ENCODE peak calls at places on chromosomes 6 and 20, in seven cellular contexts. Z, C, L, M, P, W and T are unnamed samples. For H3K4me1, the result is how much of the 10 kb centered on the place peaks cover.

GRCh38 chr6:156778615-156779205 is 1.5 kb downstream of the ARID1B start:
- DNase-seq in M (no peak), C (no peak), P (peak), L (peak), W (peak), Z (peak), T (peak)

GRCh38 chr6:54291738-54292137 is 16.5 kb upstream of the TINAG start:
- DNase-seq in C (no peak), L (no peak), W (no peak), P (no peak), M (no peak), Z (no peak), T (no peak)

GRCh38 chr20:47352332-47353223 is 3.9 kb downstream of the ZMYND8 start:
- DNase-seq in P (no peak), M (no peak), C (no peak), Z (peak), W (no peak), L (peak), T (peak)

GRCh38 chr6:109087661-109088264 is 6.9 kb downstream of the SESN1 start:
- DNase-seq in M (no peak), L (no peak), C (no peak), W (no peak), Z (no peak), P (no peak), T (no peak)

GRCh38 chr20:21324126-21324525 is 21.0 kb downstream of the XRN2 start:
- DNase-seq in L (no peak), C (no peak), W (no peak), M (no peak), P (no peak), Z (no peak), T (no peak)

GRCh38 chr6:106451419-106451818 is 90.9 kb downstream of the CRYBG1 start:
- DNase-seq in L (no peak), P (no peak), C (no peak), M (no peak), Z (no peak), W (no peak), T (no peak)

GRCh38 chr20:37339208-37339607 is 6.7 kb upstream of the SRC start:
- DNase-seq in Z (no peak), P (no peak), W (no peak), M (no peak), C (no peak), L (no peak), T (no peak)

GRCh38 chr20:36236786-36237121 is 476 bp downstream of the AAR2 start:
- DNase-seq in L (no peak), Z (no peak), P (peak), W (peak), M (no peak), C (no peak), T (no peak)

GRCh38 chr6:167738386-167738785 is 88.3 kb upstream of the AFDN start:
- DNase-seq in P (peak), C (no peak), Z (peak), W (no peak), L (no peak), M (no peak), T (no peak)

GRCh38 chr20:21808863-21809664 is 103.6 kb downstream of the PAX1 start:
- DNase-seq in M (peak), P (no peak), C (peak), L (peak), W (peak), Z (peak), T (no peak)

GRCh38 chr6:150203378-150203777 is 60.5 kb downstream of the PPP1R14C start:
- DNase-seq in Z (no peak), M (no peak), L (no peak), P (no peak), C (no peak), W (no peak), T (no peak)

GRCh38 chr6:32096394-32097258 is 12.5 kb downstream of the TNXB start:
- DNase-seq in W (no peak), M (no peak), Z (no peak), L (no peak), C (no peak), P (no peak), T (no peak)

GRCh38 chr20:7770046-7770445 is 170.2 kb downstream of the HAO1 start:
- DNase-seq in P (no peak), C (no peak), L (no peak), M (no peak), W (no peak), Z (no peak), T (no peak)

GRCh38 chr6:112204350-112204706 is 50.0 kb downstream of the LAMA4 start:
- DNase-seq in W (no peak), C (no peak), M (no peak), L (no peak), Z (no peak), P (no peak), T (no peak)
- H3K4me1 ChIP-seq in W (under half), C (under half), M (under half), L (under half), Z (under half), P (under half), T (under half)

GRCh38 chr20:56358070-56358469 is 704 bp upstream of the FAM210B start:
- DNase-seq in C (no peak), M (no peak), Z (no peak), P (no peak), W (no peak), L (no peak), T (no peak)
- H3K27ac ChIP-seq in C (no peak), M (no peak), Z (no peak), P (peak), W (peak), L (no peak), T (no peak)

GRCh38 chr20:44613575-44613974 is 31.2 kb downstream of the PKIG start:
- DNase-seq in Z (peak), M (no peak), C (no peak), W (no peak), L (peak), P (no peak), T (no peak)
- H3K4me1 ChIP-seq in Z (half or more), M (under half), C (under half), W (under half), L (under half), P (half or more), T (under half)

DNA sequence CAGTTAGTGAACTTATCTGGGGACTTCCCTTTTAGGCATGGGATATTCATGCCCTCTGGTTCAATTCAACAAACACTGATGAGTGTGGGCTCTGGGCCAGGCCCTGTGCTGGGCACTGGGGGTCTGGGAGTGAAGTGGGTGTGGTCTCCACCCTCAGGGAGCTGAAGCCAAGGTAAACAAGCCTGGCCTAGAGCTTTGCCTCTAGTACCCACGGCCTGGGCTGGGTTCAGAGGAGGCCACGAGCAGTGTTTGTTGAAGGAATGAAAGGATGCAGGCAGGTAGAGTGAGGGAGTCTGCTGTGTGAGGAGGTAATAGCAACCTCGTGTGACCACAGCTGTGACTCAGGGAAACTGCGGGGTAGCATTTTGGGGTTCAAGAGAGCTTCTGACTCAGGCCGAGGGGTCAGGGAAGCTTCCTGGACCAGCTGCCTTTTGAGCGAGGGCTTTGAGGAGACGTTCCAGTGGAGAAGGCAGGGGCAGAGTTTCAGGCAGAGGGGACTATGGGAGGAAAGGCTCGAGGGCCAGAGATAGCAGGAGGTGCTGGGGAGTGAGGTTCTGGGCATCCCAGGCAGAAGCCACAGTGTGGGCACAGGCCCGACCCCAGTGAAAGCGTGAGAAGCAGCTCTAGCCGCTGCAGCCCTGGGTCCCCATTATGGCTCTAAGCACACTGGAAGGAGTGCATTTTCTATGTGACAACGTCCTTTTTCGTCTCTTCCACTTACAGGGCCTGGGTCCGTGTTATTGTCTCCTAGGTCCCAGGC is 5.6 kb downstream of the MYLK2 start:
- DNase-seq in C (no peak), L (no peak), P (no peak), Z (no peak), M (no peak), W (no peak), T (no peak)
- H3K27ac ChIP-seq in C (no peak), L (no peak), P (no peak), Z (peak), M (no peak), W (no peak), T (no peak)

GRCh38 chr20:2557873-2558580 is 21.7 kb downstream of the TMC2 start:
- DNase-seq in C (no peak), Z (no peak), M (no peak), L (no peak), P (no peak), W (no peak), T (peak)
- H3K4me1 ChIP-seq in C (under half), Z (under half), M (under half), L (under half), P (under half), W (under half), T (under half)

DNA sequence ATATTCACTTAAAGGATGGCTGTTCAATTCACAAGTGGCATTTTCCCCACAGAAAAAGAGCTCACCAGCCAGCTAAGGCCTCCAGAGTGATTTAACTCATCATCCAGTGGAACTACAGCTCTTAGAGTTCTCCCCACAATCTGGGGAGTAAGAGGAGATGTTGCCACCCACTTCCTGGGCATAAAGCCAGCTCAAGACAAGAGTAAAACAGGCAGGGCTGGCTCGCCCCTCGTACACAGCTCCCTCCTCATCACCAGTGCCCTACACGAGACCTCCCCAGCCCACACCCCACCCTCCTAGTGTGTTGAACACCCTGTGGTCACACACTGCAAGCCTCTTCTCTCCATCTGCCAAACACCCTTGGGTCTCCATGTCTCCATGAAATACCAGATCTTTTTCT is 47.2 kb upstream of the IPCEF1 start:
- DNase-seq in P (peak), M (no peak), C (no peak), W (no peak), Z (no peak), L (no peak), T (no peak)
- H3K27ac ChIP-seq in P (peak), M (no peak), C (no peak), W (no peak), Z (peak), L (no peak), T (no peak)